ENCODE peak calls at places on chromosomes 4 and X, in five cellular contexts. Y, M, P, X and L are unnamed samples.

GRCh38 chr4:44118971-44119680 is 329.5 kb downstream of the KCTD8 start:
- DNase-seq in Y (no peak), M (no peak), P (no peak), X (no peak), L (no peak)

GRCh38 chr4:48153791-48154550 is 19.9 kb upstream of the TXK start:
- DNase-seq in Y (no peak), M (no peak), P (no peak), X (no peak), L (no peak)

GRCh38 chr4:186701273-186701672 is 22.4 kb downstream of the FAT1 start:
- DNase-seq in Y (no peak), M (no peak), P (no peak), X (no peak), L (peak; percentile 10)

GRCh38 chrX:153766098-153766817 is 2.2 kb downstream of the PLXNB3 start:
- DNase-seq in Y (peak; percentile 63), M (no peak), P (peak; percentile 10), X (peak; percentile 60), L (peak; percentile 67)

GRCh38 chr4:182884046-182884445 is 33.1 kb downstream of the DCTD start:
- DNase-seq in Y (no peak), M (no peak), P (no peak), X (no peak), L (peak; percentile 6)

GRCh38 chrX:73822775-73823174 is 259.8 kb downstream of the CHIC1 start:
- DNase-seq in Y (no peak), M (no peak), P (no peak), X (no peak), L (no peak)

GRCh38 chrX:49184294-49185061 is 1.7 kb downstream of the PRICKLE3 start:
- DNase-seq in Y (peak; percentile 54), M (peak; percentile 92), P (no peak), X (peak; percentile 93), L (peak; percentile 94)

GRCh38 chr4:126614456-126614855 is 1018.3 kb upstream of the INTU start:
- DNase-seq in Y (no peak), M (no peak), P (no peak), X (no peak), L (no peak)

GRCh38 chr4:21067351-21067750 is 367.1 kb downstream of the PACRGL start:
- DNase-seq in Y (no peak), M (no peak), P (no peak), X (no peak), L (no peak)

GRCh38 chr4:76897522-76898384 is at the start of gene SOWAHB:
- DNase-seq in Y (peak; percentile 22), M (peak; percentile 86), P (no peak), X (peak; percentile 81), L (no peak)

GRCh38 chr4:125085-125820 is 952 bp downstream of the ZNF718 start:
- DNase-seq in Y (peak; percentile 33), M (peak; percentile 46), P (peak; percentile 13), X (peak; percentile 67), L (peak; percentile 58)

GRCh38 chrX:7159132-7159861 is 11.3 kb upstream of the PUDP start:
- DNase-seq in Y (no peak), M (peak; percentile 44), P (peak; percentile 15), X (peak; percentile 37), L (peak; percentile 66)